ENCODE peak calls at places on chromosome 19, in nine cellular contexts. R is Karpas-422; K is naive thymus-derived CD4-positive, alpha-beta T cell; L is AG09309; N is neural progenitor cell; G is HL-60; U is cardiac fibroblast; J is thoracic aorta; V is brain microvascular endothelial cell. Z is an unnamed sample.

GRCh38 chr19:3041756-3042517 is 12.9 kb upstream of the TLE2 start:
- DNase-seq in G (no peak), K (no peak), R (no peak), L (no peak), N (peak), U (no peak), J (no peak), V (no peak), Z (no peak)

GRCh38 chr19:620166-620862 is 13.0 kb downstream of the POLRMT start:
- DNase-seq in R (no peak), G (no peak), U (no peak), N (no peak), V (no peak), L (no peak), J (no peak), K (no peak), Z (no peak)

GRCh38 chr19:19540707-19541515 is 2.8 kb downstream of the CILP2 start:
- DNase-seq in L (no peak), U (peak), G (peak), R (peak), V (no peak), N (peak), J (no peak), K (peak), Z (no peak)

GRCh38 chr19:11769995-11770394 is 3.2 kb downstream of the ZNF441 start:
- DNase-seq in R (no peak), J (no peak), N (no peak), L (no peak), V (no peak), K (no peak), G (peak), U (no peak), Z (no peak)

GRCh38 chr19:11496391-11497163 is 9.1 kb downstream of the ZNF653 start:
- DNase-seq in J (peak), G (peak), U (peak), N (peak), V (peak), L (peak), R (peak), K (peak), Z (peak)

GRCh38 chr19:506404-507285 is 652 bp upstream of the TPGS1 start:
- DNase-seq in U (peak), N (peak), V (peak), G (peak), R (peak), K (peak), J (peak), L (peak), Z (peak)

GRCh38 chr19:48543121-48543710 is 8.8 kb upstream of the SULT2B1 start:
- DNase-seq in J (no peak), V (peak), K (no peak), G (no peak), U (peak), R (no peak), L (no peak), N (no peak), Z (no peak)

GRCh38 chr19:39411006-39411831 is 1.2 kb upstream of the PLEKHG2 start:
- DNase-seq in J (no peak), V (peak), R (peak), U (peak), N (no peak), K (peak), L (no peak), G (peak), Z (no peak)

GRCh38 chr19:10424011-10424637 is 3.8 kb downstream of the PDE4A start:
- DNase-seq in G (peak), U (peak), R (peak), J (no peak), N (peak), K (peak), L (no peak), V (peak), Z (no peak)

GRCh38 chr19:45781282-45782161 is 768 bp downstream of the DMPK start:
- DNase-seq in K (no peak), V (no peak), J (no peak), R (no peak), N (no peak), G (no peak), U (no peak), L (no peak), Z (no peak)

GRCh38 chr19:40285353-40286234 is 449 bp upstream of the AKT2 start:
- DNase-seq in N (peak), V (peak), J (peak), U (peak), L (peak), R (peak), K (peak), G (peak), Z (peak)

GRCh38 chr19:13621413-13621812 is 115.1 kb upstream of the CACNA1A start:
- DNase-seq in K (no peak), R (peak), U (peak), V (peak), G (no peak), N (no peak), L (peak), J (no peak), Z (peak)

GRCh38 chr19:9782282-9782681 is 13.7 kb upstream of the ZNF846 start:
- DNase-seq in N (no peak), U (no peak), R (no peak), K (no peak), J (no peak), L (no peak), G (no peak), V (no peak), Z (no peak)

GRCh38 chr19:6218497-6219146 is 61.2 kb downstream of the MLLT1 start:
- DNase-seq in L (peak), K (peak), J (peak), U (peak), G (peak), R (peak), N (peak), V (peak), Z (no peak)

GRCh38 chr19:888615-889385 is 4.2 kb downstream of the MED16 start:
- DNase-seq in G (no peak), J (no peak), K (no peak), R (peak), V (no peak), N (no peak), L (no peak), U (no peak), Z (no peak)

GRCh38 chr19:7869453-7869909 is 4.7 kb downstream of the PRR36 start:
- DNase-seq in R (peak), V (no peak), J (no peak), L (no peak), U (peak), G (peak), K (peak), N (peak), Z (no peak)

GRCh38 chr19:3316659-3317207 is 49.6 kb upstream of the NFIC start:
- DNase-seq in U (no peak), V (no peak), L (no peak), N (no peak), R (no peak), G (no peak), K (no peak), J (no peak), Z (no peak)

DNA sequence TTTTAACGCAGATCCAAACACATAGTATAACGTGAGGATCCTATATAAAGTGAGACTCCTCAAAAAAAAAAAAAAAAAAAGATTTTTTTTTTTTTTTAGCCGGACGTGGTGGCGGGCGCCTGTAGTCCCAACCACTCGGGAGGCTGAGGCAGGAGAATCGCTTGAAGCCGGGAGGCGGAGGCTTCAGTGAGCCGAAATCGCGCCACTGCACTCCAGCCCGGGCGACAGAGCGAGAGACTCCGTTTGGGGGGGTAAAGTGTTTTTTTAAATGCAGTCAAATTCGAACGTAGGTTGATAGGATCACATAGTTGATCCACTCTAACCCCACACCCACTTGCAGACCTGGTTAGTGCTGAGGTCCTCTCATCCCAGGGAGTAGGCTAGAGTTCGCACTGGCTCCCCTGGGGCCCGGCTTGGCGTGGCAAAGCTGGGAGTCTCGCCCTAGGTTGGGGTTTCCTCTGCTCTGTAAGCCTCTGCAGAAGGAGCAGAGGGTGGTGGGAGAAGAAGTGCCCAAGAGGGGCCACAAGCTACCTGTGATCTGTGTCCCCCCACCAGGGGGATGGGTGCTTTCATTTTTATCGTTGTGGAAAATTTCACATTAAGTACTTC is 6.5 kb downstream of the RNF225 start:
- DNase-seq in V (no peak), R (no peak), J (no peak), G (no peak), N (no peak), U (no peak), L (no peak), K (no peak), Z (no peak)
- H3K4me3 ChIP-seq in V (peak), R (peak), J (peak), G (peak), N (peak), U (peak), L (peak), K (peak), Z (peak)

GRCh38 chr19:54662730-54663129 is at the start of gene LILRB4:
- DNase-seq in U (no peak), L (no peak), J (no peak), G (no peak), R (no peak), V (no peak), K (no peak), N (no peak), Z (no peak)
- H3K4me3 ChIP-seq in U (no peak), L (no peak), J (peak), G (peak), R (no peak), V (no peak), K (no peak), N (no peak), Z (no peak)

DNA sequence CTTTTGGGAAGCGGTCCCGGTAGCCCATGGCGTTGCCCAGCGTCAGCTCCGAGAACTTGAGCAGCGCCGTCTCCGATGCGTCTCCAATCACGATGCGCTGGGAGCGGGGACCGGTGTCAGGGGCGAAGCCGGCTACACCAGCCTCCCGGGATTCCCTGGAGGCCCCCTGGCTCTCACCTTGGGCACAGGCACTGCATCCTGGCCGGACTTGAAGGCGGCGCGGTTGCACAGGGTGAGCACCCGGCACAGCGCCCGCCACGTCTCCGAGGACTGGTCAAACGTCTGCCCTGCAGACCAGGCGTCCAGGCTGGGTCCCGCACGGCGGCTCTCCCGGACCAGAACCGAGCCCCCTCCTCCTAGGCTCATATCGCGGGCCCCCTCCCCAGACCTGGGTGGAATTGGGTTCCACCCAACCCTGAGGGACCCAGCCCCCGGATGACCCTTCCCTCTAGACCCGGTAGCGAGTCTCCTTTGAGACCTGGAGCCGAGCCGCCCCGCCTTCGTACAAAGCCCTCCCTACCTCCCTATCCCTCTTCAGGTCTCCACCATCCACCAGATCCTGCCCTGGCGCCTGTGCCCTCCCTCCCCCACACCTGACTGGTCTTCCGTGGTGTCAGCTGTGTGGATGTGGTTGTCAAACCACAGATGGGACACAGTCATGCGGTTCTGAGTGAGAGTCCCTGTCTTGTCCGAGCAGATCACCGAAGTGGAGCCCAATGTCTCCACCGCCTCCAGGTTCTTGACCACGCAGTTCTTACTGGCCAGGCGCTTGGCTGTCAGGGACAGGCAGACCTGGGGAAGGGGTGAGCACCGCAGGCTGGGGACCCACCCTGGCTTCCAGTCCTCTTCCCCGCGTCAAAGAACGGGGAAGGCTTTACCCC is 4.8 kb downstream of the ATP4A start:
- DNase-seq in J (no peak), V (no peak), K (no peak), R (no peak), N (no peak), U (no peak), L (no peak), G (no peak), Z (no peak)
- H3K4me3 ChIP-seq in J (peak), V (peak), K (peak), R (no peak), N (peak), U (peak), L (no peak), G (no peak), Z (peak)

DNA sequence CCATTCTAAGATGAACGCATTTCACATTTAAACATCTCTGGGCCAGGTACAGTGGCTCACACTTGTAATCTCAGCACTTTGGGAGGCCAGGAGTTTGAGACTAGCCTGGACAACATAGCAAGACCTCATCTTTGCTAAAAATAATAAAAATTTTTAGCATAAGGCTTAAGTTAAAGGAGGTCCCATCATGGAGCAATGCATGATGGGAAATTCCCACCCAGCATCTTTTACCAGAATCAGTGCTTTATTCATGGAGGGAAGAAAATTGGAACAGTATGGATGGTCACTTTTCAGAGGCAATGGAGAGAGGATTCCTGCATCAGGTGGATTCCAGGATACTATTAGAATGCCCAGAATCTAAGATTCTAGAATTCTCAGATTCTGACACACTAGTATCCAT is 3.8 kb upstream of the KLK8 start:
- DNase-seq in L (no peak), V (no peak), K (no peak), R (no peak), U (no peak), N (no peak), G (no peak), J (no peak), Z (no peak)
- H3K4me3 ChIP-seq in L (no peak), V (no peak), K (no peak), R (no peak), U (no peak), N (no peak), G (no peak), J (no peak), Z (no peak)

DNA sequence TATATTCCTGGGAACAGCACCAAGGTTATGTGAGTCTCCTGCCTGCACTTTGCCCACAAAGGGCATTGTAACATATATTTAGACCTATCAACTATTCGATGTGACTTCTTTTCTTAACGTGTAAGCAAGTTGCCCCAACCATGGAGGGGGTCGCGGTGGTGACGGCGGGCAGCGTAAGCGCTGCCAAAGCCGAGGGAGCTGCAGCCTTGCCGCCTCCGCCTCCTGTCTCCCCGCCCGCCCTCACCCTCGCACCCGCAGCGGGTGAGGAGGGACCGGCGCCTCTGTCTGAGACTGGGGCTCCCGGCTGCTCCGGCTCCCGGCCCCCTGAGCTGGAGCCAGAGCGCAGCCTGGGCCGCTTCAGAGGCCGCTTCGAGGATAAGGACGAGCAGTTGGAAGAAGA is 59.0 kb downstream of the ZNF676 start:
- DNase-seq in L (no peak), G (no peak), R (no peak), N (no peak), V (no peak), J (no peak), K (no peak), U (no peak), Z (no peak)
- H3K4me3 ChIP-seq in L (no peak), G (no peak), R (no peak), N (no peak), V (no peak), J (no peak), K (no peak), U (no peak), Z (no peak)

GRCh38 chr19:15640904-15641597 is 354 bp downstream of the CYP4F3 start:
- DNase-seq in J (no peak), R (no peak), L (no peak), N (no peak), U (no peak), V (no peak), G (no peak), K (no peak), Z (no peak)
- H3K4me3 ChIP-seq in J (no peak), R (no peak), L (no peak), N (no peak), U (no peak), V (no peak), G (peak), K (no peak), Z (no peak)

GRCh38 chr19:42204684-42205083 is 12.8 kb downstream of the DEDD2 start:
- DNase-seq in R (no peak), L (no peak), G (no peak), U (no peak), J (no peak), V (no peak), N (no peak), K (no peak), Z (no peak)
- H3K4me3 ChIP-seq in R (no peak), L (no peak), G (no peak), U (no peak), J (no peak), V (no peak), N (no peak), K (no peak), Z (no peak)

GRCh38 chr19:55602104-55603001 is 2.3 kb downstream of the ZNF524 start:
- DNase-seq in G (no peak), R (no peak), V (no peak), L (no peak), N (no peak), K (no peak), U (no peak), J (no peak), Z (no peak)

GRCh38 chr19:55603115-55603514 is 2.3 kb upstream of the ZNF865 start:
- DNase-seq in K (no peak), V (no peak), G (no peak), L (no peak), U (no peak), R (no peak), J (no peak), N (no peak), Z (no peak)

GRCh38 chr19:55605637-55606470 is at the start of gene ZNF865:
- DNase-seq in U (peak), N (peak), G (peak), R (peak), J (no peak), V (peak), L (no peak), K (peak), Z (no peak)

GRCh38 chr19:55605207-55605636 is 225 bp upstream of the ZNF865 start:
- DNase-seq in J (peak), R (peak), N (peak), L (peak), V (peak), U (peak), G (peak), K (peak), Z (peak)

DNA sequence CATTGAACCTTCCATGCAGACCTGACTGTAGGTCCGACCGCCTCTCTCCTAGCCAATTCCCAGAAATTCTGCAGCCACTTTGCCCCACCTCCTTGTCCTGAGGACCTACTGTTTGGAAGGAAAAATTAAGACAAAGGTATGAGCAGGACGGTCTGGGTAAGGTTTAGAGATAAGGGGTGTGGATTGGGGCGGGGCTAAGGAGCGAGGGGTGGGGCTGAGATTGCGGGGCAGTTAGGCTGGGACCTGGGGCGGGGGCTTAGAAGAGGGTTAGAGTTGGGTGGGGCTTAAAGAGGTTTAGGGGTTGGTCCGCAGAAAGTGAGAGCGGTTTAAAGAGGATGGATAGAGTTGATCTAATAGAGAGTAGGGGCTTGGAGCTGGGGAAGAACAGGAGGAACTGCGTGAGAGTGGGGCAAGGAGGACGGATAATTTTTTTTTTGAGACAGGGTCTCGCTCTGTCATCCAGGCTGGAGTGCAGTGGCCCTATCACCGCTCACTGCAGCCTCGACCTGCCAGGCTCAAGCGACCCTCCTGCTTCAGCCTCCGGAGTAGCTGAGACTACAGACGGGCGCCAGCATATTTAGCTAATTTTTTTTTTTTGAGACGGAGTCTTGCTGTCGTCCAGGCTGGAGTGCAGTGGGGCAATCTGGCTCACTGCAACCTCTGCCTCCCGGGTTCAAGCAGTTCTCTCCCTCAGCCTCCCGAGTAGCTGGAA is 1.7 kb upstream of the ZNF865 start:
- DNase-seq in N (no peak), V (no peak), J (no peak), R (no peak), G (no peak), U (no peak), K (no peak), L (no peak), Z (no peak)
- H3K4me3 ChIP-seq in N (no peak), V (no peak), J (peak), R (no peak), G (no peak), U (no peak), K (no peak), L (no peak), Z (no peak)

Z was measured in BJ.